ENCODE peak calls at places on chromosome 14, in four cellular contexts. L, J, X and G are unnamed samples.

GRCh38 chr14:59629384-59630158 is 53.0 kb upstream of the CCDC175 start:
- DNase-seq in L (no peak), J (no peak), X (no peak), G (no peak)

GRCh38 chr14:103623883-103624482 is 5.0 kb upstream of the KLC1 start:
- DNase-seq in L (no peak), J (peak), X (no peak), G (no peak)

GRCh38 chr14:99879401-99880295 is 86.4 kb downstream of the EML1 start:
- DNase-seq in L (peak), J (no peak), X (no peak), G (peak)

GRCh38 chr14:30527196-30527595 is 31.8 kb upstream of the G2E3 start:
- DNase-seq in L (no peak), J (peak), X (no peak), G (no peak)

GRCh38 chr14:99527427-99528076 is 46.3 kb downstream of the CCNK start:
- DNase-seq in L (no peak), J (no peak), X (no peak), G (no peak)

GRCh38 chr14:105324080-105324778 is 9.7 kb downstream of the PACS2 start:
- DNase-seq in L (no peak), J (no peak), X (no peak), G (no peak)

GRCh38 chr14:81125536-81125935 is 95.2 kb downstream of the GTF2A1 start:
- DNase-seq in L (no peak), J (peak), X (no peak), G (no peak)

GRCh38 chr14:65574611-65575010 is 162.1 kb downstream of the FUT8 start:
- DNase-seq in L (no peak), J (no peak), X (no peak), G (no peak)

GRCh38 chr14:81172353-81172752 is 48.4 kb downstream of the GTF2A1 start:
- DNase-seq in L (peak), J (no peak), X (no peak), G (no peak)

GRCh38 chr14:90382491-90383125 is 14.2 kb upstream of the CALM1 start:
- DNase-seq in L (peak), J (peak), X (peak), G (peak)

GRCh38 chr14:75566321-75566720 is 12.1 kb upstream of the FLVCR2 start:
- DNase-seq in L (no peak), J (no peak), X (no peak), G (no peak)

GRCh38 chr14:75426332-75427125 is 1.3 kb upstream of the JDP2 start:
- DNase-seq in L (no peak), J (peak), X (no peak), G (no peak)

GRCh38 chr14:83607682-83608081 is 1922.3 kb upstream of the FLRT2 start:
- DNase-seq in L (no peak), J (no peak), X (no peak), G (no peak)

GRCh38 chr14:72736791-72737559 is 156.9 kb downstream of the DPF3 start:
- DNase-seq in L (no peak), J (no peak), X (no peak), G (peak)

GRCh38 chr14:90714811-90715210 is 101.4 kb downstream of the TTC7B start:
- DNase-seq in L (peak), J (no peak), X (no peak), G (peak)

GRCh38 chr14:64673748-64674147 is 30.5 kb upstream of the PLEKHG3 start:
- DNase-seq in L (no peak), J (no peak), X (no peak), G (no peak)

GRCh38 chr14:100341301-100342031 is 18.3 kb downstream of the SLC25A47 start:
- DNase-seq in L (peak), J (peak), X (peak), G (peak)

GRCh38 chr14:105793836-105794235 is 267.5 kb downstream of the TMEM121 start:
- DNase-seq in L (no peak), J (no peak), X (no peak), G (no peak)

GRCh38 chr14:35215110-35215872 is 76.9 kb upstream of the PSMA6 start:
- DNase-seq in L (peak), J (peak), X (no peak), G (peak)

GRCh38 chr14:104954746-104955395 is 23.3 kb downstream of the AHNAK2 start:
- DNase-seq in L (no peak), J (no peak), X (no peak), G (no peak)

GRCh38 chr14:32311294-32312009 is 17.6 kb upstream of the AKAP6 start:
- DNase-seq in L (no peak), J (no peak), X (no peak), G (no peak)

GRCh38 chr14:102185360-102185759 is 45.7 kb downstream of the WDR20 start:
- DNase-seq in L (no peak), J (no peak), X (no peak), G (no peak)

GRCh38 chr14:102184678-102185040 is 45.0 kb downstream of the WDR20 start:
- DNase-seq in L (no peak), J (no peak), X (no peak), G (no peak)

GRCh38 chr14:102182190-102182589 is 42.5 kb downstream of the WDR20 start:
- DNase-seq in L (peak), J (no peak), X (no peak), G (peak)

GRCh38 chr14:102182901-102183619 is 43.4 kb downstream of the WDR20 start:
- DNase-seq in L (no peak), J (no peak), X (no peak), G (peak)

GRCh38 chr14:102183922-102184677 is 44.4 kb downstream of the WDR20 start:
- DNase-seq in L (no peak), J (no peak), X (no peak), G (no peak)
- TF ChIP-seq CTCF in L (no peak), J (no peak), X (no peak), G (no peak)

GRCh38 chr14:55138091-55138490 is 9.0 kb downstream of the LGALS3 start:
- DNase-seq in L (no peak), J (peak), X (no peak), G (no peak)
- H3K4me3 ChIP-seq in L (no peak), J (no peak), X (no peak), G (no peak)

GRCh38 chr14:39432619-39433451 is 602 bp upstream of the FBXO33 start:
- DNase-seq in L (peak), J (peak), X (peak), G (peak)
- TF ChIP-seq CTCF in L (peak), J (peak), X (peak), G (peak)

GRCh38 chr14:24463017-24463805 is 20.6 kb upstream of the SDR39U1 start:
- DNase-seq in L (no peak), J (peak), X (no peak), G (no peak)
- H3K4me3 ChIP-seq in L (no peak), J (peak), X (no peak), G (no peak)

GRCh38 chr14:23469127-23469905 is at the start of gene NGDN:
- DNase-seq in L (peak), J (peak), X (peak), G (peak)
- TF ChIP-seq CTCF in L (peak), J (peak), X (peak), G (peak)

GRCh38 chr14:70898346-70898745 is 8.9 kb upstream of the PCNX1 start:
- DNase-seq in L (no peak), J (no peak), X (no peak), G (no peak)

GRCh38 chr14:70905316-70905715 is 1.9 kb upstream of the PCNX1 start:
- DNase-seq in L (peak), J (no peak), X (no peak), G (no peak)

GRCh38 chr14:70901218-70901772 is 6.0 kb upstream of the PCNX1 start:
- DNase-seq in L (peak), J (no peak), X (no peak), G (peak)

GRCh38 chr14:70904376-70904775 is 2.9 kb upstream of the PCNX1 start:
- DNase-seq in L (no peak), J (no peak), X (no peak), G (no peak)

DNA sequence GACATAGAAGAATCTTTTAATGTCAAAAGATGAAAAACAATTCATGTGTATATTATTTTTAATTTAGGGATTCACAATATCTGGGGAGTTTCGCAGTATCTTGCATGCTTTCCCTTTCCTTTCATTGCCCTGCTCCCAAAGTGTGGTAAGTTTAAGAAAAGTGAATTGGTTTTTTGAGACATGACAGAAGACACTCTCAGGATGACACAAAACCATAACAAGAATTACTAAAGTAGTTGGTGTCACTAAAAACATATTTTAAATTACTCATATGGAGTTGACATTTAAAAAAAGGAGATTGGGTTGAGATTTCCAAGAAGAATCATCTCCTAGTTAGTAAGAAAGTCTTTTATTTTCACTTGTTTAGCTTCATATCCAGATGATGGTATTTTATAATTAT is 5.1 kb upstream of the PCNX1 start:
- DNase-seq in L (no peak), J (no peak), X (no peak), G (no peak)
- H3K4me3 ChIP-seq in L (no peak), J (no peak), X (no peak), G (no peak)

DNA sequence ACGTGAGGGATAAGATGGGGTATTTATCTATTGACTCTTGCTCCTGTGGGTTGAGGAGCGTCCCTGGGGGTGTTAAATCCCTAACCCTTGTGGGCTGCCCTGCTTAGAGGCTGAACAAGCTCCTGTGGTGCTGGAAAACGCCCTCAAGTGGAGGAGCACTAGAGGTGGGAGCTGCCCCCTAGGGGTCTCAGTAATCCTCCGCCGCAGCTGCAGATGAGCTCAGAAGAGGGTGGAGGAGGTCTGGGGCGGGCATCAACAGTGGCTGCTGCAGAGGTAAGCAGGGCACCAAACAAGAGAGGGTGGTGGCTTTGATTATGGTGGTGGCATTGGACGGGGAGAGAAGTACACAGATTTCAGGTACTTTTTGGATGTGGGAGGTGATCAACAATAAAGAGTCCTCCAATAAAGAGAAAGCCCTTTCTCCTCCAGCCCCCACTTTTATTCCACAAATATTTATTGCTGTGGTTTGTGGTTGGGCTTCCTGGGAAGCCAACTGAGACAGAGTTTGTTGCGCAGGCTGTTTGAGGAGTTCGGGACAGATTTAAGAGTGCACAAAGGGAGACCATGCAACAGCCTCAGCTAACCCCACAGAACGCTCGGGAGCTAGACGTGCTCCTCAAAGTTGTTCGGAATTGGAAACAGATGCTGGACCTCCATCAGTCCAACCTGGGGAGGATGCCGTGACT is 179.9 kb downstream of the ADCK1 start:
- DNase-seq in L (no peak), J (peak), X (no peak), G (peak)
- TF ChIP-seq CTCF in L (no peak), J (peak), X (no peak), G (no peak)

DNA sequence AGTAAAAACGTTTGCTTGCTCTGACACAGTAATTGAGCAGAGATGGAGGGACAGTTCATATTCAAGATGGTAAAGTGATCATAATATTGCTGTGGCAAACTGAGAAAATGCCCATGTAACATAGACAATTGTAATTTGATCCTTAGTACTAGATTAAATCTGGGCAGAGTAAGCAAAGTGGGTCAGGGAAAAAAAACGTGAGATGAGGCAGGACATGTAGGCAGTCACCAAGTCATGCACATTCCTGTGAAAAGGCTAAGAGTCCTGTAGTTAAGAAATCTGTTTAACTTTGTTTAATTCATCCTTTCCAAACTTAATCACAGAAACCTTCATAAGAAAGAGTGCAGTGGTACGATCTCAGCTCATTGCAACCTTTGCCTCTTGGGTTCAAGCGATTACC is 16.1 kb downstream of the BTBD7 start:
- DNase-seq in L (peak), J (no peak), X (no peak), G (no peak)
- H3K4me3 ChIP-seq in L (no peak), J (no peak), X (no peak), G (no peak)

GRCh38 chr14:77375973-77376372 is 921 bp downstream of the TMED8 start:
- DNase-seq in L (no peak), J (peak), X (no peak), G (no peak)

GRCh38 chr14:77377502-77377844 is 294 bp downstream of the SAMD15 start:
- DNase-seq in L (no peak), J (no peak), X (no peak), G (no peak)

GRCh38 chr14:77376380-77376770 is 519 bp downstream of the TMED8 start:
- DNase-seq in L (no peak), J (peak), X (peak), G (peak)

GRCh38 chr14:77375164-77375950 is 1.5 kb downstream of the TMED8 start:
- DNase-seq in L (no peak), J (peak), X (no peak), G (no peak)

DNA sequence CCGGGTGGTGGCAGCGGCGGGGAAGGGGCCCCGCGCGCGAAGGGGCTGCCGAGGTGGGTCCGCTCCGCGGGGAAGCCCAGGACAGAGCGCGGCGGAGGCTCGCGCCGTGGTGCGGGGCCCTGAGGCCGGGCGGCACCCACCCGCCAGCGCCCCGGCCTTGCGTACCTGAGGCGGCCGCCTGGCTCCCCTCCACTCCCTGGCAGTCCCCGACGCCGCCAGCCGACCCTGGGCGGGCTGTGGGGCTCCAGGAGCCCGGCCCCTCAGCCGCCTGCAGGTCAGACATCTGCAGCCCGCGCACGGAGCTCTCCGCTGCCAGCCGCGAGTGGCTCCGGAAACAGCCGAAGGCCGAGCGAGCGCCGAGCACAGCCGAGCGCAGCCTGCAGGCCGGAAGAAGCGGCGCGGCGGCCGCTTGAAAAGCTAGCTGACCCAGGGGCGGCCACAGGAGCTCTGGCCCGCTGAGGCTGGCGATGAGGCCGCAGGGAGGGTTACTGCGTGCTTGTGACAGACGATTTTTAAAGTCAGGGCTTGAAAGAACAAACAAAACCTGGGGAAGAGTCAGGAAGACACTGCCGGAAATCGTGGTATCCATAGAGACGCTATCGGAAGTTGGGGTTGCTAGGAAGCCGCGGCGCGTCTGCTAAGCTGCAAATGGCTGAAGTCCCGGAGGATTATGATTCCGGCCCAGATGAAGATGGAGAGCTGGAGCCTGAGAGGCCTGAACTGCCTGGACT is at the start of the genes SAMD15 and TMED8:
- DNase-seq in L (peak), J (peak), X (peak), G (peak)
- TF ChIP-seq CTCF in L (peak), J (peak), X (peak), G (peak)

GRCh38 chr14:68284333-68284732 is 464.8 kb downstream of the RAD51B start:
- DNase-seq in L (no peak), J (no peak), X (no peak), G (no peak)

GRCh38 chr14:68284834-68285233 is 465.3 kb downstream of the RAD51B start:
- DNase-seq in L (no peak), J (peak), X (no peak), G (no peak)

GRCh38 chr14:68283378-68284123 is 464.0 kb downstream of the RAD51B start:
- DNase-seq in L (no peak), J (peak), X (peak), G (no peak)

GRCh38 chr14:68286667-68287066 is 467.1 kb downstream of the RAD51B start:
- DNase-seq in L (no peak), J (no peak), X (no peak), G (no peak)

GRCh38 chr14:68285421-68286179 is 466.0 kb downstream of the RAD51B start:
- DNase-seq in L (no peak), J (peak), X (no peak), G (no peak)
- H3K4me3 ChIP-seq in L (no peak), J (peak), X (no peak), G (no peak)